ENCODE peak calls at places on chromosome 18, in five cellular contexts. B, X, K, C and Y are unnamed samples.

GRCh38 chr18:23337599-23338444 is 115.3 kb upstream of the RIOK3 start:
- DNase-seq in K (no peak), C (peak; percentile 29), B (no peak), X (no peak), Y (no peak)

GRCh38 chr18:31835528-31836138 is 75.0 kb upstream of the SLC25A52 start:
- DNase-seq in B (no peak), X (peak; percentile 55), C (no peak), K (no peak), Y (no peak)

GRCh38 chr18:67266246-67266570 is 250.3 kb downstream of the DSEL start:
- DNase-seq in X (no peak), K (no peak), C (no peak), B (no peak), Y (no peak)

GRCh38 chr18:44748582-44748981 is 67.9 kb downstream of the SETBP1 start:
- DNase-seq in K (no peak), B (no peak), X (no peak), C (no peak), Y (no peak)

GRCh38 chr18:7824970-7825369 is 257.9 kb downstream of the PTPRM start:
- DNase-seq in K (no peak), B (no peak), C (no peak), X (peak; percentile 12), Y (no peak)

GRCh38 chr18:3360211-3360610 is 89.8 kb upstream of the TGIF1 start:
- DNase-seq in C (no peak), B (no peak), X (no peak), K (no peak), Y (no peak)

GRCh38 chr18:61992923-61993322 is 100.1 kb upstream of the RNF152 start:
- DNase-seq in X (no peak), K (no peak), C (no peak), B (no peak), Y (no peak)

GRCh38 chr18:57436193-57436964 is 1.2 kb downstream of the ONECUT2 start:
- DNase-seq in C (no peak), X (no peak), K (no peak), B (no peak), Y (no peak)

GRCh38 chr18:76610933-76611749 is 116.1 kb upstream of the ZNF516 start:
- DNase-seq in B (no peak), K (no peak), C (no peak), X (no peak), Y (no peak)

GRCh38 chr18:75209129-75209951 is at the start of gene PTGR3:
- DNase-seq in K (peak; percentile 83), B (peak; percentile 94), C (peak; percentile 86), X (peak; percentile 84), Y (peak; percentile 66)

GRCh38 chr18:26888259-26888658 is 22.8 kb upstream of the AQP4 start:
- DNase-seq in K (no peak), B (no peak), X (no peak), C (no peak), Y (no peak)

GRCh38 chr18:48728204-48728833 is 189.5 kb downstream of the CTIF start:
- DNase-seq in B (no peak), C (no peak), X (no peak), K (no peak), Y (no peak)

GRCh38 chr18:62928316-62928715 is 213.0 kb downstream of the PHLPP1 start:
- DNase-seq in B (no peak), X (no peak), K (no peak), C (no peak), Y (no peak)

GRCh38 chr18:70047931-70048603 is 100.4 kb upstream of the CD226 start:
- DNase-seq in X (no peak), B (no peak), C (no peak), K (no peak), Y (no peak)

GRCh38 chr18:1394966-1395365 is 490.3 kb downstream of the ADCYAP1 start:
- DNase-seq in K (no peak), B (no peak), C (no peak), X (no peak), Y (no peak)

GRCh38 chr18:13237641-13238040 is 19.1 kb downstream of the LDLRAD4 start:
- DNase-seq in B (no peak), X (no peak), C (no peak), K (no peak), Y (no peak)
- H3K27me3 ChIP-seq in B (no peaks in the 10 kb centered on the region), X (no peaks in the 10 kb centered on the region), C (peaks cover 12% of the 10 kb centered on the region), K (no peaks in the 10 kb centered on the region), Y (no peaks in the 10 kb centered on the region)

DNA sequence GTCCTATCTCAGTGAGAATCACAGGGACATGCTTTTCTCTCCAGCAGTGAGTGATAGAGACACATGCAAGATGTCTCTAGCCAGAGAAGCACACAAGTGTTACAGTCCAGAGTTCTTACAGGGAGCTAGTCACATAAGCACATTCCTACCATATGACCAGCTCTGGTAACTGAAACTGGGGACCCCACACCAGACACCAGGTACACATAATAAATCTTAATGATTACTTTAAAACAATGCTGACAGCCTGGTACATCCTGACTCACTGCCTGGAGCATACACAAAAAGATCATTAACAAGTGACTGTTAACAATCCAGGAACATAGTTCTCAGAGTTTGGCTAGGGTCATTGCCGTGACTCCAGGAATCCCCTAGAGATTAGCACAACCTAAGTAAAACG is 53.6 kb downstream of the GALNT1 start:
- DNase-seq in X (no peak), C (no peak), B (no peak), K (no peak), Y (no peak)
- H3K4me3 ChIP-seq in X (no peak overlapping the region), C (no peak overlapping the region), B (no peak overlapping the region), K (no peak overlapping the region), Y (no peak overlapping the region)

GRCh38 chr18:36189486-36189885 is 2.2 kb downstream of the MOCOS start:
- DNase-seq in K (no peak), X (no peak), B (no peak), C (no peak), Y (no peak)
- H3K27me3 ChIP-seq in K (peaks cover 60% of the 10 kb centered on the region), X (no peaks in the 10 kb centered on the region), B (no peaks in the 10 kb centered on the region), C (no peaks in the 10 kb centered on the region), Y (no peaks in the 10 kb centered on the region)

GRCh38 chr18:55420977-55421611 is 166.9 kb downstream of the TCF4 start:
- DNase-seq in K (no peak), C (no peak), X (no peak), B (no peak), Y (no peak)
- H3K4me3 ChIP-seq in K (no peak overlapping the region), C (no peak overlapping the region), X (no peak overlapping the region), B (peak overlapping the region; percentile 10), Y (no peak overlapping the region)